ENCODE peak calls at places on chromosomes 4 and X, in eight cellular contexts. T is effector CD4-positive, alpha-beta T cell; A is T-helper 1 cell; L is stimulated activated CD8-positive, alpha-beta memory T cell treated with anti-CD3 and anti-CD28 coated beads, Interleukin-4, amount 100 ng/mL, for 48 hours; O is endodermal cell; Q is heart right ventricle; F is activated CD8-positive, alpha-beta memory T cell treated with anti-CD3 and anti-CD28 coated beads for 1 hour; H is kidney tubule cell. B is an unnamed sample.

GRCh38 chrX:106726485-106727437 is at the start of gene RNF128:
- DNase-seq in T (no peak), A (peak), L (peak), O (peak), Q (peak), F (no peak), H (peak), B (peak)

GRCh38 chr4:139988863-139989765 is 164.9 kb downstream of the MAML3 start:
- DNase-seq in T (no peak), A (no peak), L (peak), O (peak), Q (peak), F (no peak), H (peak), B (peak)

GRCh38 chrX:117834076-117834475 is 282.5 kb downstream of the KLHL13 start:
- DNase-seq in T (no peak), A (no peak), L (no peak), O (no peak), Q (no peak), F (no peak), H (peak), B (no peak)

GRCh38 chr4:52572936-52573485 is 86.1 kb downstream of the USP46 start:
- DNase-seq in T (no peak), A (no peak), L (no peak), O (no peak), Q (no peak), F (no peak), H (peak), B (no peak)

GRCh38 chr4:242121-242848 is 63.0 kb downstream of the ZNF732 start:
- DNase-seq in T (peak), A (peak), L (peak), O (peak), Q (peak), F (peak), H (peak), B (peak)

GRCh38 chr4:149841686-149842085 is 26.0 kb upstream of the IQCM start:
- DNase-seq in T (no peak), A (no peak), L (no peak), O (no peak), Q (no peak), F (no peak), H (peak), B (no peak)

GRCh38 chr4:143381171-143382118 is 44.8 kb downstream of the GAB1 start:
- DNase-seq in T (no peak), A (no peak), L (no peak), O (no peak), Q (peak), F (no peak), H (peak), B (peak)

GRCh38 chrX:110318664-110318968 is 731 bp upstream of the AMMECR1 start:
- DNase-seq in T (no peak), A (no peak), L (no peak), O (no peak), Q (no peak), F (no peak), H (no peak), B (peak)

GRCh38 chr4:962231-963208 is 10.8 kb downstream of the DGKQ start:
- DNase-seq in T (no peak), A (no peak), L (no peak), O (peak), Q (no peak), F (no peak), H (no peak), B (peak)

GRCh38 chr4:150573534-150573933 is 8.4 kb upstream of the MAB21L2 start:
- DNase-seq in T (no peak), A (no peak), L (no peak), O (no peak), Q (no peak), F (no peak), H (peak), B (peak)

B was measured in DMS53.